ENCODE peak calls at places on chromosome 1, in eight cellular contexts. Y, Z, X, R, H, T, F and W are unnamed samples.

GRCh38 chr1:225954753-225955152 is 13.7 kb upstream of the LEFTY2 start:
- DNase-seq in R (no peak), Y (no peak), Z (no peak), H (no peak), F (no peak), T (no peak), X (no peak), W (no peak)

GRCh38 chr1:1827456-1827855 is 49.2 kb upstream of the NADK start:
- DNase-seq in F (no peak), R (no peak), Y (no peak), T (no peak), X (no peak), H (no peak), Z (no peak), W (peak)

GRCh38 chr1:53601867-53602266 is 137.1 kb downstream of the GLIS1 start:
- DNase-seq in Z (no peak), F (no peak), H (no peak), Y (no peak), R (no peak), X (no peak), T (no peak), W (no peak)

GRCh38 chr1:154837034-154837678 is 32.9 kb downstream of the KCNN3 start:
- DNase-seq in F (no peak), R (peak), Z (no peak), Y (no peak), H (no peak), X (peak), T (no peak), W (no peak)

GRCh38 chr1:18290740-18291412 is 183.3 kb downstream of the IGSF21 start:
- DNase-seq in T (no peak), X (no peak), R (no peak), H (no peak), F (no peak), Z (no peak), Y (no peak), W (no peak)

GRCh38 chr1:204788470-204788869 is 82.2 kb upstream of the NFASC start:
- DNase-seq in H (no peak), T (no peak), R (no peak), Y (no peak), F (no peak), X (no peak), Z (no peak), W (no peak)

GRCh38 chr1:41733021-41733420 is 185.7 kb downstream of the HIVEP3 start:
- DNase-seq in X (no peak), R (no peak), F (no peak), Y (no peak), Z (no peak), T (no peak), H (no peak), W (no peak)

GRCh38 chr1:190001187-190001586 is 476.5 kb downstream of the BRINP3 start:
- DNase-seq in Z (no peak), F (peak), R (peak), Y (no peak), X (no peak), H (no peak), T (peak), W (no peak)

GRCh38 chr1:154841384-154841783 is 28.7 kb downstream of the KCNN3 start:
- DNase-seq in Z (no peak), F (no peak), R (no peak), T (no peak), Y (no peak), X (no peak), H (no peak), W (no peak)

GRCh38 chr1:43134640-43135039 is 37.5 kb downstream of the EBNA1BP2 start:
- DNase-seq in R (no peak), T (no peak), Z (no peak), X (no peak), H (no peak), F (no peak), Y (no peak), W (no peak)

GRCh38 chr1:172966844-172967540 is 83.7 kb downstream of the TNFSF18 start:
- DNase-seq in R (no peak), Y (no peak), F (peak), T (peak), Z (no peak), H (no peak), X (no peak), W (no peak)

GRCh38 chr1:42753070-42753469 is 13.0 kb upstream of the CLDN19 start:
- DNase-seq in Z (no peak), H (no peak), R (peak), Y (no peak), T (peak), F (peak), X (no peak), W (peak)

GRCh38 chr1:201072149-201072548 is 40.1 kb downstream of the CACNA1S start:
- DNase-seq in T (no peak), H (no peak), Y (no peak), Z (no peak), R (no peak), F (peak), X (no peak), W (no peak)

GRCh38 chr1:154842635-154843034 is 27.4 kb downstream of the KCNN3 start:
- DNase-seq in F (no peak), Z (no peak), R (no peak), T (no peak), Y (no peak), H (no peak), X (no peak), W (no peak)

GRCh38 chr1:3017440-3018050 is 3.7 kb upstream of the ACTRT2 start:
- DNase-seq in T (no peak), R (no peak), Y (no peak), F (no peak), H (no peak), X (no peak), Z (no peak), W (no peak)
- H3K4me3 ChIP-seq in T (no peak), R (no peak), Y (no peak), F (no peak), H (no peak), X (no peak), Z (no peak), W (no peak)

GRCh38 chr1:159942700-159943640 is 2.4 kb downstream of the IGSF9 start:
- DNase-seq in R (no peak), X (no peak), Y (no peak), H (no peak), F (no peak), Z (no peak), T (no peak), W (no peak)
- TF ChIP-seq CTCF in R (no peak), X (no peak), Y (no peak), H (no peak), F (no peak), Z (no peak), T (no peak), W (no peak)

GRCh38 chr1:153615406-153615805 is 719 bp downstream of the S100A14 start:
- DNase-seq in Y (no peak), X (no peak), F (no peak), R (no peak), Z (no peak), T (no peak), H (no peak), W (no peak)
- H3K4me3 ChIP-seq in Y (no peak), X (no peak), F (no peak), R (no peak), Z (no peak), T (no peak), H (no peak), W (no peak)

GRCh38 chr1:56755911-56756310 is 63.3 kb downstream of the FYB2 start:
- DNase-seq in X (no peak), F (no peak), Y (no peak), T (no peak), Z (no peak), R (no peak), H (no peak), W (no peak)

GRCh38 chr1:56754713-56755505 is 64.3 kb downstream of the FYB2 start:
- DNase-seq in Z (no peak), R (no peak), H (no peak), T (no peak), X (no peak), Y (no peak), F (no peak), W (no peak)

GRCh38 chr1:56758135-56758534 is 61.1 kb downstream of the FYB2 start:
- DNase-seq in X (no peak), R (no peak), T (no peak), F (no peak), H (no peak), Y (no peak), Z (no peak), W (no peak)
- TF ChIP-seq CTCF in X (no peak), R (no peak), T (no peak), F (no peak), H (no peak), Y (no peak), Z (no peak), W (no peak)

DNA sequence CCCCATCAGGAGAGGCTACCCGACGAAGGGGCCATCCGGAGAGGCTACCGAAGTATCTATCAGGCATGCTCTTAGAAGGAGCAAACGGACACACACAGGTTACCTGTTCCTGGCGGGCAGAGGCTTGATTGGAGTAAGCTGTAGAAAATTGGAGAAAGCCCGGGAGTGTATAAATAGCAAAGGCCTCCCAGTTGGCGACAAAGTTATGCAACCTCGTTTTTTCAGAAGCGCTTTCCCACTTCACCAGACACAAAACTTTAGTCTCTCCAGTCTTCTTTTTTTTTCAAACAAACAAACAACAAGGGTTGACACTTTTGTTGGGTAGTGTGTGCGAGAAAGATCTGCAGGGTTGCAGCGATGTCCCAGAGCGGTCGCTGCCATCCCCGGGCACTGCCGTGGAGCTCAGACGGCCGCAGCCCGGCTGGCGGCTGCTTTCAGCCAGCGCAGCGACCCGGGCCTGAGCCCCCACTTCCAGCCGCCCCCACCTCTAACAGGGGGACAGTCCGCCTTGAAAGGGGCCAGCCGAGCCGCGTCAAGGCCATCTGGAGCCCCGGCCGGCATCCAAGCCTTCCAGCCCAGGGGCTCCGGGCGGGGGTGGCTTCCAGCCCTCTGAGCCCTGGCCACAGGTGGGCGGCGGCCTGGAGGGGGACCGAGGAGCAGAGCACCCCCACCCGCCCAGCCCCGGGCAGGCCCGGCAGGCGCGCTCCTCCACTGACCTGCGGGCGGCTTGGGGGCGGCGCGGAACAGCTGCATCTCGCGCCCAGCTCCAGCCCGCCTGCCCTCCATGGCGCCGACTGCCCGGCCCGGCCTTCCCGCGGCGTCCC is 616 bp downstream of the MCOLN3 start:
- DNase-seq in H (no peak), Y (no peak), X (no peak), Z (no peak), T (no peak), F (no peak), R (peak), W (no peak)
- H3K4me3 ChIP-seq in H (no peak), Y (peak), X (peak), Z (no peak), T (peak), F (peak), R (no peak), W (no peak)

DNA sequence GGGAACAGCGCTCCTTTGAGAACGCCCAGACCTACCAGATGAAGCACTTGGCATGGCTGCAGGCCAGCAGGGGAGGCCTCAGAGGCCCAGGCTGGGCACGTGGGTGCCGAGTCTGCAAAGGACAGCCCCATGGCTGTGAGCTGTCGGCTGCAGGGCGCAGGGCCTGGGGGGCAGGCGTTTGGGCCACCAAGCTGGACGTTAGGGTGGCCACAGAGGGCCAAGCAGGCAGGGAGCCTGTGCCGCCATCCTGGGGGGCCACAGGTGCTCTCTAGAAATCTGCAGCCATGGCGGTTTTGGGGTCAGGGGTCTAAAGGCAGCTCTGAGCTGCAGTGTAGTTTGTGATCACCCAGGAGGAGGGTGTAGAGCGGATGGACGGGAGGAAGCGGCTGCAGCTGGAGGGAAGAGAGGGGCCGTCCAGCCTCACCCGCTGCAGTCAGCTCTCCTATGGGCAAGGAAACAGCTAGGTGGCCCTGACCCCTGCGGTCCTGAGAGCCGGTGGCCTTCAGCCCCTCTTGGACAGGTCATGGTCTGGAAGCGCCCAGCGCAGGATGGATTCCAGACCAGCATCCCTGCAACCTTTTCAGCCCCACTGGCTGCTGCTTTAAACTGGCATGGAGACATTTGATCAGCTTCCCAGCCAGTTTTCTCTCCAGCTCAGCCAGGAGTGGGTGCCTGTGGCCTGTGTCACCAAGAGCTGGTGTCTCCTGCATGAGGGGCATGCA is 11.0 kb downstream of the IBA57 start:
- DNase-seq in X (no peak), H (no peak), Y (no peak), F (no peak), T (no peak), R (no peak), Z (no peak), W (no peak)
- TF ChIP-seq CTCF in X (no peak), H (no peak), Y (no peak), F (no peak), T (no peak), R (no peak), Z (no peak), W (no peak)

DNA sequence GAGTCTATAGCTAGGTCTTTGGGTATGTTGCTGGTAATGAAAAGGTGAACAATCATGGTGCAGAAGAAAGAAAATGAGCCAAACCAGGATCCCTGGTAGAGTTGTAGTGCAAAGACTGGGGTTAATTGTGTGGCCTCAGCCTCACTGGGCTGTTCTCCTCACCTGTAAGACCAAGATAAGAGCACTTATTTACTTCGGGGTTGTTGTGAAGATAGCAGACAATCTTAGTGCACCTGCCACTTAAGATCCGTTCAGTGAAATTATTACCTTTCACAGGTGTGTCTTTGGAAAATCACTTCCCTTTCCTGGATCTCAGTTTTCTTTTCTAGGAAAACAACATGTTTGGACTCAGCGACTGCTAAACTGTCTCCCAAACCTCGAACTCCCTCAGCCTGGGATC is 1.3 kb upstream of the FGGY start:
- DNase-seq in Z (no peak), Y (no peak), F (no peak), H (no peak), R (no peak), T (no peak), X (no peak), W (no peak)
- H3K4me3 ChIP-seq in Z (no peak), Y (peak), F (peak), H (peak), R (peak), T (no peak), X (peak), W (peak)

GRCh38 chr1:156876281-156876680 is 15.6 kb downstream of the NTRK1 start:
- DNase-seq in Y (no peak), Z (no peak), T (no peak), F (no peak), R (no peak), X (no peak), H (no peak), W (no peak)
- TF ChIP-seq CTCF in Y (no peak), Z (no peak), T (no peak), F (no peak), R (peak), X (no peak), H (peak), W (peak)

GRCh38 chr1:9732123-9732971 is 80.8 kb downstream of the PIK3CD start:
- DNase-seq in H (no peak), X (no peak), F (no peak), Z (no peak), R (no peak), T (no peak), Y (no peak), W (no peak)
- H3K4me3 ChIP-seq in H (no peak), X (no peak), F (no peak), Z (no peak), R (no peak), T (no peak), Y (no peak), W (no peak)